ENCODE peak calls at places on chromosome 13, in eight cellular contexts. One of them, this sample, is unnamed.

GRCh38 chr13:108104736-108105135 is 110.6 kb downstream of the LIG4 start:
- DNase-seq in tibial artery: no peak
- DNase-seq in colonic mucosa: no peak
- DNase-seq in uterus: no peak
- DNase-seq in iPS DF 6.9: no peak
- DNase-seq in cardiac muscle cell: no peak
- DNase-seq in heart right ventricle: no peak
- DNase-seq in ascending aorta: no peak
- DNase-seq in this sample: no peak

GRCh38 chr13:33139186-33139585 is 123.0 kb downstream of the KL start:
- DNase-seq in tibial artery: peak; percentile 84
- DNase-seq in colonic mucosa: no peak
- DNase-seq in uterus: no peak
- DNase-seq in iPS DF 6.9: no peak
- DNase-seq in cardiac muscle cell: no peak
- DNase-seq in heart right ventricle: peak; percentile 76
- DNase-seq in ascending aorta: peak; percentile 82
- DNase-seq in this sample: no peak

GRCh38 chr13:40518481-40518882 is 148.0 kb downstream of the FOXO1 start:
- DNase-seq in tibial artery: no peak
- DNase-seq in colonic mucosa: no peak
- DNase-seq in uterus: no peak
- DNase-seq in iPS DF 6.9: no peak
- DNase-seq in cardiac muscle cell: no peak
- DNase-seq in heart right ventricle: no peak
- DNase-seq in ascending aorta: no peak
- DNase-seq in this sample: no peak

GRCh38 chr13:80001510-80001842 is 339.4 kb downstream of the SPRY2 start:
- DNase-seq in tibial artery: no peak
- DNase-seq in colonic mucosa: no peak
- DNase-seq in uterus: no peak
- DNase-seq in iPS DF 6.9: no peak
- DNase-seq in cardiac muscle cell: no peak
- DNase-seq in heart right ventricle: no peak
- DNase-seq in ascending aorta: no peak
- DNase-seq in this sample: no peak

GRCh38 chr13:48125794-48126228 is 30.9 kb upstream of the MED4 start:
- DNase-seq in tibial artery: no peak
- DNase-seq in colonic mucosa: no peak
- DNase-seq in uterus: peak; percentile 25
- DNase-seq in iPS DF 6.9: no peak
- DNase-seq in cardiac muscle cell: peak; percentile 3
- DNase-seq in heart right ventricle: peak; percentile 77
- DNase-seq in ascending aorta: no peak
- DNase-seq in this sample: peak; percentile 60

GRCh38 chr13:39602614-39603366 is at the start of gene LHFPL6:
- DNase-seq in tibial artery: peak; percentile 93
- DNase-seq in colonic mucosa: peak; percentile 73
- DNase-seq in uterus: peak; percentile 86
- DNase-seq in iPS DF 6.9: no peak
- DNase-seq in cardiac muscle cell: peak; percentile 86
- DNase-seq in heart right ventricle: peak; percentile 88
- DNase-seq in ascending aorta: peak; percentile 90
- DNase-seq in this sample: peak; percentile 25

GRCh38 chr13:24270639-24271131 is 38.7 kb upstream of the C1QTNF9 start:
- DNase-seq in tibial artery: peak; percentile 88
- DNase-seq in colonic mucosa: peak; percentile 75
- DNase-seq in uterus: peak; percentile 39
- DNase-seq in iPS DF 6.9: no peak
- DNase-seq in cardiac muscle cell: peak; percentile 42
- DNase-seq in heart right ventricle: peak; percentile 68
- DNase-seq in ascending aorta: peak; percentile 87
- DNase-seq in this sample: peak; percentile 69

GRCh38 chr13:35879111-35879510 is 252.1 kb downstream of the DCLK1 start:
- DNase-seq in tibial artery: no peak
- DNase-seq in colonic mucosa: no peak
- DNase-seq in uterus: no peak
- DNase-seq in iPS DF 6.9: no peak
- DNase-seq in cardiac muscle cell: no peak
- DNase-seq in heart right ventricle: no peak
- DNase-seq in ascending aorta: no peak
- DNase-seq in this sample: no peak

GRCh38 chr13:69903081-69903480 is 204.5 kb upstream of the ATXN8OS start:
- DNase-seq in tibial artery: no peak
- DNase-seq in colonic mucosa: no peak
- DNase-seq in uterus: no peak
- DNase-seq in iPS DF 6.9: no peak
- DNase-seq in cardiac muscle cell: no peak
- DNase-seq in heart right ventricle: no peak
- DNase-seq in ascending aorta: no peak
- DNase-seq in this sample: no peak

GRCh38 chr13:27972619-27972877 is 3.4 kb upstream of the CDX2 start:
- DNase-seq in tibial artery: no peak
- DNase-seq in colonic mucosa: no peak
- DNase-seq in uterus: no peak
- DNase-seq in iPS DF 6.9: no peak
- DNase-seq in cardiac muscle cell: no peak
- DNase-seq in heart right ventricle: no peak
- DNase-seq in ascending aorta: no peak
- DNase-seq in this sample: peak; percentile 63

GRCh38 chr13:28035146-28035782 is 46.8 kb upstream of the URAD start:
- DNase-seq in tibial artery: no peak
- DNase-seq in colonic mucosa: peak; percentile 20
- DNase-seq in uterus: no peak
- DNase-seq in iPS DF 6.9: no peak
- DNase-seq in cardiac muscle cell: no peak
- DNase-seq in heart right ventricle: no peak
- DNase-seq in ascending aorta: no peak
- DNase-seq in this sample: peak; percentile 38

GRCh38 chr13:76693086-76693485 is 193.1 kb downstream of the KCTD12 start:
- DNase-seq in tibial artery: no peak
- DNase-seq in colonic mucosa: no peak
- DNase-seq in uterus: no peak
- DNase-seq in iPS DF 6.9: no peak
- DNase-seq in cardiac muscle cell: no peak
- DNase-seq in heart right ventricle: no peak
- DNase-seq in ascending aorta: no peak
- DNase-seq in this sample: no peak

GRCh38 chr13:21736926-21737325 is 66.1 kb downstream of the FGF9 start:
- DNase-seq in tibial artery: no peak
- DNase-seq in colonic mucosa: no peak
- DNase-seq in uterus: no peak
- DNase-seq in iPS DF 6.9: no peak
- DNase-seq in cardiac muscle cell: no peak
- DNase-seq in heart right ventricle: no peak
- DNase-seq in ascending aorta: no peak
- DNase-seq in this sample: no peak

GRCh38 chr13:44352671-44353070 is 21.0 kb upstream of the SERP2 start:
- DNase-seq in tibial artery: no peak
- DNase-seq in colonic mucosa: no peak
- DNase-seq in uterus: no peak
- DNase-seq in iPS DF 6.9: no peak
- DNase-seq in cardiac muscle cell: no peak
- DNase-seq in heart right ventricle: no peak
- DNase-seq in ascending aorta: no peak
- DNase-seq in this sample: no peak

GRCh38 chr13:44374348-44374712 is 706 bp downstream of the SERP2 start:
- DNase-seq in tibial artery: no peak
- DNase-seq in colonic mucosa: no peak
- DNase-seq in uterus: no peak
- DNase-seq in iPS DF 6.9: no peak
- DNase-seq in cardiac muscle cell: no peak
- DNase-seq in heart right ventricle: no peak
- DNase-seq in ascending aorta: no peak
- DNase-seq in this sample: no peak

GRCh38 chr13:47168086-47168485 is 271.2 kb upstream of the HTR2A start:
- DNase-seq in tibial artery: no peak
- DNase-seq in colonic mucosa: no peak
- DNase-seq in uterus: no peak
- DNase-seq in iPS DF 6.9: no peak
- DNase-seq in cardiac muscle cell: no peak
- DNase-seq in heart right ventricle: no peak
- DNase-seq in ascending aorta: no peak
- DNase-seq in this sample: no peak

GRCh38 chr13:75365724-75366173 is 116.2 kb downstream of the TBC1D4 start:
- DNase-seq in tibial artery: no peak
- DNase-seq in colonic mucosa: no peak
- DNase-seq in uterus: no peak
- DNase-seq in iPS DF 6.9: no peak
- DNase-seq in cardiac muscle cell: no peak
- DNase-seq in heart right ventricle: no peak
- DNase-seq in ascending aorta: no peak
- DNase-seq in this sample: no peak

GRCh38 chr13:99314640-99315176 is 7.5 kb upstream of the GPR183 start:
- DNase-seq in tibial artery: no peak
- DNase-seq in colonic mucosa: no peak
- DNase-seq in uterus: no peak
- DNase-seq in iPS DF 6.9: no peak
- DNase-seq in cardiac muscle cell: no peak
- DNase-seq in heart right ventricle: no peak
- DNase-seq in ascending aorta: no peak
- DNase-seq in this sample: peak; percentile 35

GRCh38 chr13:22828081-22828480 is 352.7 kb upstream of the SGCG start:
- DNase-seq in tibial artery: no peak
- DNase-seq in colonic mucosa: no peak
- DNase-seq in uterus: no peak
- DNase-seq in iPS DF 6.9: no peak
- DNase-seq in cardiac muscle cell: no peak
- DNase-seq in heart right ventricle: no peak
- DNase-seq in ascending aorta: no peak
- DNase-seq in this sample: no peak

GRCh38 chr13:105139048-105139379 is 1396.4 kb downstream of the EFNB2 start:
- DNase-seq in tibial artery: no peak
- DNase-seq in colonic mucosa: no peak
- DNase-seq in uterus: no peak
- DNase-seq in iPS DF 6.9: no peak
- DNase-seq in cardiac muscle cell: no peak
- DNase-seq in heart right ventricle: no peak
- DNase-seq in ascending aorta: no peak
- DNase-seq in this sample: no peak
- H3K4me3 ChIP-seq in tibial artery: no peak overlapping the region
- H3K4me3 ChIP-seq in colonic mucosa: no peak overlapping the region
- H3K4me3 ChIP-seq in uterus: no peak overlapping the region
- H3K4me3 ChIP-seq in iPS DF 6.9: no peak overlapping the region
- H3K4me3 ChIP-seq in cardiac muscle cell: no peak overlapping the region
- H3K4me3 ChIP-seq in heart right ventricle: peak overlapping the region; percentile 51
- H3K4me3 ChIP-seq in ascending aorta: peak overlapping the region; percentile 70
- H3K4me3 ChIP-seq in this sample: no peak overlapping the region

DNA sequence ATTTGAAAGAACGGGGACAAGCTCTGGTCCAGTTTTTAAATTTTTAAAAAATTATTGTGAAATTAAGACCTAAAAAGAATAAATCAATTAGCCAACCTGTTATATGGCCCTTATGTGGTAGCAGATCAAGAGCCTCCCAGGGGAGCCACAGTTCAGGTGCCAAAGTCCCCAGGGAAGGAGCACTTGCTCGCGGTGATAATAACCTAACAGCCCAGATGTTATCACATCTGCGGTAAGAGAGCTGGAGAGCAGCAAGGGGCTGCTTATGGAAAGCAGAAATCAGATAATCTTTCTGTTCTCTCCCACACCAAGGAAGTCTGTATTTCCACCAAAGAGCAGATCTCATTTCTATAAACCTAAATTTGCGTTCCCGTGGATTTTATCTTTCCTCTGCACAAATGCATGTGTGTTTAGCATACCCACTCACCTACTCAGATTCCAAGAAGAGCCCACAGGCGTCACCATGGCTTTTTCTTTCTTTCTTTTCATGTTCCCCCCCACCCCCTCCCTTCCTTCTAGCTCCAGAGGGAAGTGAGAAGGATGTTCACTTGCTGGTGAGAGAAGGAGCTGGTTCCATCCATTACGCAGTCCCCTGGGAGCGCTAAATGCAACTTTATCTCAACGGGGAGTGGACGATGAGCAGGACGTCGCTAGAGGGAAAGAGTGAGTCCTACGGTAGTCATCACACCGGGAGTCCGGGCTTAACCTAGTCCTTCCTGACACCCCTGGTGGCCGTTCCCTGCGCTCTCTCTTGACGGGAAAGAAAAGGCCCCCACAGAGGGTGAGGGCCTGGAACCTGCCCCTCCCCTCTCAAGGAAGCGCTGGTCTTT is 1.6 kb upstream of the POU4F1 start:
- DNase-seq in tibial artery: no peak
- DNase-seq in colonic mucosa: no peak
- DNase-seq in uterus: no peak
- DNase-seq in iPS DF 6.9: no peak
- DNase-seq in cardiac muscle cell: no peak
- DNase-seq in heart right ventricle: no peak
- DNase-seq in ascending aorta: no peak
- DNase-seq in this sample: peak; percentile 39
- H3K4me1 ChIP-seq in tibial artery: peaks cover 55% of the 10 kb centered on the region
- H3K4me1 ChIP-seq in colonic mucosa: peaks cover 17% of the 10 kb centered on the region
- H3K4me1 ChIP-seq in uterus: peaks cover 4% of the 10 kb centered on the region
- H3K4me1 ChIP-seq in iPS DF 6.9: peaks cover 8% of the 10 kb centered on the region
- H3K4me1 ChIP-seq in cardiac muscle cell: peaks cover 14% of the 10 kb centered on the region
- H3K4me1 ChIP-seq in heart right ventricle: peaks cover 8% of the 10 kb centered on the region
- H3K4me1 ChIP-seq in ascending aorta: peaks cover 26% of the 10 kb centered on the region
- H3K4me1 ChIP-seq in this sample: peaks cover 18% of the 10 kb centered on the region

GRCh38 chr13:66992683-66993082 is 237.5 kb downstream of the PCDH9 start:
- DNase-seq in tibial artery: no peak
- DNase-seq in colonic mucosa: no peak
- DNase-seq in uterus: no peak
- DNase-seq in iPS DF 6.9: no peak
- DNase-seq in cardiac muscle cell: no peak
- DNase-seq in heart right ventricle: no peak
- DNase-seq in ascending aorta: no peak
- DNase-seq in this sample: no peak

GRCh38 chr13:66995366-66995663 is 234.8 kb downstream of the PCDH9 start:
- DNase-seq in tibial artery: no peak
- DNase-seq in colonic mucosa: no peak
- DNase-seq in uterus: no peak
- DNase-seq in iPS DF 6.9: no peak
- DNase-seq in cardiac muscle cell: no peak
- DNase-seq in heart right ventricle: no peak
- DNase-seq in ascending aorta: no peak
- DNase-seq in this sample: no peak

GRCh38 chr13:66992183-66992582 is 238.0 kb downstream of the PCDH9 start:
- DNase-seq in tibial artery: no peak
- DNase-seq in colonic mucosa: no peak
- DNase-seq in uterus: no peak
- DNase-seq in iPS DF 6.9: no peak
- DNase-seq in cardiac muscle cell: peak; percentile 2
- DNase-seq in heart right ventricle: no peak
- DNase-seq in ascending aorta: no peak
- DNase-seq in this sample: no peak

GRCh38 chr13:66994498-66995365 is 235.4 kb downstream of the PCDH9 start:
- DNase-seq in tibial artery: no peak
- DNase-seq in colonic mucosa: no peak
- DNase-seq in uterus: no peak
- DNase-seq in iPS DF 6.9: no peak
- DNase-seq in cardiac muscle cell: no peak
- DNase-seq in heart right ventricle: no peak
- DNase-seq in ascending aorta: no peak
- DNase-seq in this sample: peak; percentile 2

GRCh38 chr13:66994097-66994496 is 236.0 kb downstream of the PCDH9 start:
- DNase-seq in tibial artery: peak; percentile 70
- DNase-seq in colonic mucosa: peak; percentile 39
- DNase-seq in uterus: no peak
- DNase-seq in iPS DF 6.9: peak; percentile 48
- DNase-seq in cardiac muscle cell: peak; percentile 82
- DNase-seq in heart right ventricle: peak; percentile 75
- DNase-seq in ascending aorta: peak; percentile 80
- DNase-seq in this sample: peak; percentile 47
- H3K4me3 ChIP-seq in tibial artery: peak overlapping the region; percentile 22
- H3K4me3 ChIP-seq in colonic mucosa: no peak overlapping the region
- H3K4me3 ChIP-seq in uterus: no peak overlapping the region
- H3K4me3 ChIP-seq in iPS DF 6.9: no peak overlapping the region
- H3K4me3 ChIP-seq in cardiac muscle cell: no peak overlapping the region
- H3K4me3 ChIP-seq in heart right ventricle: peak overlapping the region; percentile 37
- H3K4me3 ChIP-seq in ascending aorta: peak overlapping the region; percentile 48
- H3K4me3 ChIP-seq in this sample: no peak overlapping the region

GRCh38 chr13:113855012-113855921 is 8.6 kb downstream of the GAS6 start:
- DNase-seq in tibial artery: peak; percentile 67
- DNase-seq in colonic mucosa: peak; percentile 74
- DNase-seq in uterus: peak; percentile 29
- DNase-seq in iPS DF 6.9: no peak
- DNase-seq in cardiac muscle cell: no peak
- DNase-seq in heart right ventricle: peak; percentile 63
- DNase-seq in ascending aorta: no peak
- DNase-seq in this sample: peak; percentile 75
- H3K4me1 ChIP-seq in tibial artery: peaks cover 70% of the 10 kb centered on the region
- H3K4me1 ChIP-seq in colonic mucosa: peaks cover 58% of the 10 kb centered on the region
- H3K4me1 ChIP-seq in uterus: peaks cover 21% of the 10 kb centered on the region
- H3K4me1 ChIP-seq in iPS DF 6.9: peaks cover 5% of the 10 kb centered on the region
- H3K4me1 ChIP-seq in cardiac muscle cell: peaks cover 8% of the 10 kb centered on the region
- H3K4me1 ChIP-seq in heart right ventricle: peaks cover 46% of the 10 kb centered on the region
- H3K4me1 ChIP-seq in ascending aorta: peaks cover 46% of the 10 kb centered on the region
- H3K4me1 ChIP-seq in this sample: peaks cover 21% of the 10 kb centered on the region

This sample was measured in small intestine.